ENCODE peak calls at places on chromosomes 4 and X, in five cellular contexts. One of them, this sample, is unnamed. For H3K4me1 and H3K9me3, the result is how much of the 10 kb centered on the place peaks cover.

GRCh38 chr4:61027939-61028338 is 172.2 kb upstream of the ADGRL3 start:
- DNase-seq in left lung: no peak
- DNase-seq in kidney: no peak
- DNase-seq in SK-N-SH: no peak
- DNase-seq in DND-41: no peak
- DNase-seq in this sample: no peak

GRCh38 chr4:176814770-176815169 is 22.0 kb upstream of the VEGFC start:
- DNase-seq in left lung: no peak
- DNase-seq in kidney: no peak
- DNase-seq in SK-N-SH: no peak
- DNase-seq in DND-41: no peak
- DNase-seq in this sample: no peak

GRCh38 chrX:133699023-133699728 is 283.9 kb upstream of the GPC4 start:
- DNase-seq in left lung: no peak
- DNase-seq in kidney: no peak
- DNase-seq in SK-N-SH: no peak
- DNase-seq in DND-41: no peak
- DNase-seq in this sample: no peak

GRCh38 chrX:2536974-2537373 is 36.2 kb upstream of the DHRSX start:
- DNase-seq in left lung: no peak
- DNase-seq in kidney: no peak
- DNase-seq in SK-N-SH: no peak
- DNase-seq in DND-41: no peak
- DNase-seq in this sample: no peak

GRCh38 chr4:24236532-24236931 is 346.7 kb upstream of the PPARGC1A start:
- DNase-seq in left lung: no peak
- DNase-seq in kidney: no peak
- DNase-seq in SK-N-SH: no peak
- DNase-seq in DND-41: no peak
- DNase-seq in this sample: no peak

GRCh38 chr4:121233982-121234381 is 69.9 kb upstream of the TNIP3 start:
- DNase-seq in left lung: no peak
- DNase-seq in kidney: no peak
- DNase-seq in SK-N-SH: no peak
- DNase-seq in DND-41: no peak
- DNase-seq in this sample: no peak

GRCh38 chr4:163372035-163372434 is 28.3 kb downstream of the NPY5R start:
- DNase-seq in left lung: no peak
- DNase-seq in kidney: no peak
- DNase-seq in SK-N-SH: no peak
- DNase-seq in DND-41: no peak
- DNase-seq in this sample: no peak

GRCh38 chr4:186591651-186592050 is 36.3 kb upstream of the MTNR1A start:
- DNase-seq in left lung: no peak
- DNase-seq in kidney: no peak
- DNase-seq in SK-N-SH: no peak
- DNase-seq in DND-41: no peak
- DNase-seq in this sample: no peak

GRCh38 chr4:68963389-68963788 is 11.8 kb upstream of the UGT2A3 start:
- DNase-seq in left lung: no peak
- DNase-seq in kidney: no peak
- DNase-seq in SK-N-SH: no peak
- DNase-seq in DND-41: no peak
- DNase-seq in this sample: no peak

GRCh38 chr4:139167774-139168444 is 9.1 kb downstream of the ELF2 start:
- DNase-seq in left lung: no peak
- DNase-seq in kidney: no peak
- DNase-seq in SK-N-SH: peak
- DNase-seq in DND-41: no peak
- DNase-seq in this sample: no peak

GRCh38 chr4:83241132-83241531 is 43.5 kb downstream of the COQ2 start:
- DNase-seq in left lung: no peak
- DNase-seq in kidney: no peak
- DNase-seq in SK-N-SH: no peak
- DNase-seq in DND-41: no peak
- DNase-seq in this sample: no peak

GRCh38 chr4:2866891-2867290 is 23.2 kb downstream of the ADD1 start:
- DNase-seq in left lung: no peak
- DNase-seq in kidney: no peak
- DNase-seq in SK-N-SH: no peak
- DNase-seq in DND-41: no peak
- DNase-seq in this sample: no peak

GRCh38 chrX:10486373-10486772 is 134.0 kb downstream of the MID1 start:
- DNase-seq in left lung: no peak
- DNase-seq in kidney: no peak
- DNase-seq in SK-N-SH: no peak
- DNase-seq in DND-41: no peak
- DNase-seq in this sample: no peak

GRCh38 chrX:40130207-40130606 is 32.4 kb upstream of the BCOR start:
- DNase-seq in left lung: no peak
- DNase-seq in kidney: no peak
- DNase-seq in SK-N-SH: no peak
- DNase-seq in DND-41: no peak
- DNase-seq in this sample: no peak

GRCh38 chr4:141275834-141276233 is 55.1 kb downstream of the ZNF330 start:
- DNase-seq in left lung: no peak
- DNase-seq in kidney: no peak
- DNase-seq in SK-N-SH: no peak
- DNase-seq in DND-41: no peak
- DNase-seq in this sample: no peak

GRCh38 chr4:112881842-112882241 is 167.6 kb upstream of the ANK2 start:
- DNase-seq in left lung: no peak
- DNase-seq in kidney: no peak
- DNase-seq in SK-N-SH: no peak
- DNase-seq in DND-41: no peak
- DNase-seq in this sample: no peak

GRCh38 chr4:95181446-95182306 is 367.1 kb downstream of the UNC5C start:
- DNase-seq in left lung: no peak
- DNase-seq in kidney: no peak
- DNase-seq in SK-N-SH: peak
- DNase-seq in DND-41: no peak
- DNase-seq in this sample: no peak

GRCh38 chr4:93897559-93897958 is 69.0 kb downstream of the ATOH1 start:
- DNase-seq in left lung: no peak
- DNase-seq in kidney: no peak
- DNase-seq in SK-N-SH: peak
- DNase-seq in DND-41: no peak
- DNase-seq in this sample: no peak

GRCh38 chr4:48334236-48334635 is 7.1 kb upstream of the SLAIN2 start:
- DNase-seq in left lung: no peak
- DNase-seq in kidney: no peak
- DNase-seq in SK-N-SH: no peak
- DNase-seq in DND-41: no peak
- DNase-seq in this sample: no peak

GRCh38 chrX:119880552-119881437 is 9.2 kb downstream of the NDUFA1 start:
- DNase-seq in left lung: no peak
- DNase-seq in kidney: no peak
- DNase-seq in SK-N-SH: peak
- DNase-seq in DND-41: peak
- DNase-seq in this sample: no peak

GRCh38 chr4:76953956-76954355 is 4.4 kb downstream of the SEPTIN11 start:
- DNase-seq in left lung: no peak
- DNase-seq in kidney: no peak
- DNase-seq in SK-N-SH: no peak
- DNase-seq in DND-41: no peak
- DNase-seq in this sample: no peak

GRCh38 chr4:121308328-121308663 is 72.5 kb downstream of the QRFPR start:
- DNase-seq in left lung: no peak
- DNase-seq in kidney: no peak
- DNase-seq in SK-N-SH: no peak
- DNase-seq in DND-41: peak
- DNase-seq in this sample: no peak

GRCh38 chr4:145132521-145133098 is 34.5 kb downstream of the ABCE1 start:
- DNase-seq in left lung: no peak
- DNase-seq in kidney: no peak
- DNase-seq in SK-N-SH: no peak
- DNase-seq in DND-41: no peak
- DNase-seq in this sample: no peak

GRCh38 chr4:157838366-157838765 is 334.5 kb downstream of the GASK1B start:
- DNase-seq in left lung: no peak
- DNase-seq in kidney: no peak
- DNase-seq in SK-N-SH: no peak
- DNase-seq in DND-41: no peak
- DNase-seq in this sample: no peak

GRCh38 chrX:19964017-19964710 is 26.7 kb downstream of the BCLAF3 start:
- DNase-seq in left lung: no peak
- DNase-seq in kidney: no peak
- DNase-seq in SK-N-SH: no peak
- DNase-seq in DND-41: no peak
- DNase-seq in this sample: no peak

GRCh38 chr4:123569541-123569940 is 172.9 kb downstream of the SPRY1 start:
- DNase-seq in left lung: no peak
- DNase-seq in kidney: no peak
- DNase-seq in SK-N-SH: no peak
- DNase-seq in DND-41: no peak
- DNase-seq in this sample: no peak

GRCh38 chr4:135382280-135382679 is 1180.7 kb upstream of the PABPC4L start:
- DNase-seq in left lung: no peak
- DNase-seq in kidney: no peak
- DNase-seq in SK-N-SH: no peak
- DNase-seq in DND-41: no peak
- DNase-seq in this sample: no peak
- H3K4me1 ChIP-seq in left lung: under half
- H3K4me1 ChIP-seq in kidney: under half
- H3K4me1 ChIP-seq in SK-N-SH: under half
- H3K4me1 ChIP-seq in DND-41: under half
- H3K4me1 ChIP-seq in this sample: under half

DNA sequence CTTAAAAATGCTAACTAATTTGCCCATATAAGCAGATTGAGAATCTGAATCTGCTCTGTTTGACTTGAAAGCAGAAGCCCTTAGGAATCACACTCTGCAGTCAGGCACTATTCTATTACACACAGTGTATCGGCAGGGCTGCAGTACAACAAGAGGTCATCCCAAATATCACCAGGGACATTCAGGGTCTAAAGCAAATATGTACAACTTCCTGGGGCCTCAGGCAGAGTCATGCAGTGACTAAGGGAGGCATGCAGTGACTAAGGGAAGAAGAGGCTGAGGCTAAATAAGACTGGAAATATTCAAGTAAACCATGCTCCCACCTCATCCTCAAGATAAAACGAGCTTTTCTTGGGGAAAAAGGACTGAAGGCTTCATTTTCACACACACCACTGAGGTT is 20.9 kb downstream of the MAPK10 start:
- DNase-seq in left lung: no peak
- DNase-seq in kidney: no peak
- DNase-seq in SK-N-SH: no peak
- DNase-seq in DND-41: no peak
- DNase-seq in this sample: peak
- H3K9me3 ChIP-seq in left lung: under half
- H3K9me3 ChIP-seq in kidney: under half
- H3K9me3 ChIP-seq in SK-N-SH: under half
- H3K9me3 ChIP-seq in DND-41: under half
- H3K9me3 ChIP-seq in this sample: under half

GRCh38 chr4:38320833-38321232 is 343.2 kb upstream of the KLF3 start:
- DNase-seq in left lung: no peak
- DNase-seq in kidney: no peak
- DNase-seq in SK-N-SH: no peak
- DNase-seq in DND-41: no peak
- DNase-seq in this sample: no peak

GRCh38 chr4:38317238-38317637 is 346.8 kb upstream of the KLF3 start:
- DNase-seq in left lung: no peak
- DNase-seq in kidney: no peak
- DNase-seq in SK-N-SH: no peak
- DNase-seq in DND-41: no peak
- DNase-seq in this sample: no peak

GRCh38 chr4:38319456-38320348 is 344.3 kb upstream of the KLF3 start:
- DNase-seq in left lung: peak
- DNase-seq in kidney: peak
- DNase-seq in SK-N-SH: peak
- DNase-seq in DND-41: peak
- DNase-seq in this sample: peak

GRCh38 chr4:38320349-38320707 is 343.7 kb upstream of the KLF3 start:
- DNase-seq in left lung: no peak
- DNase-seq in kidney: no peak
- DNase-seq in SK-N-SH: no peak
- DNase-seq in DND-41: no peak
- DNase-seq in this sample: no peak

DNA sequence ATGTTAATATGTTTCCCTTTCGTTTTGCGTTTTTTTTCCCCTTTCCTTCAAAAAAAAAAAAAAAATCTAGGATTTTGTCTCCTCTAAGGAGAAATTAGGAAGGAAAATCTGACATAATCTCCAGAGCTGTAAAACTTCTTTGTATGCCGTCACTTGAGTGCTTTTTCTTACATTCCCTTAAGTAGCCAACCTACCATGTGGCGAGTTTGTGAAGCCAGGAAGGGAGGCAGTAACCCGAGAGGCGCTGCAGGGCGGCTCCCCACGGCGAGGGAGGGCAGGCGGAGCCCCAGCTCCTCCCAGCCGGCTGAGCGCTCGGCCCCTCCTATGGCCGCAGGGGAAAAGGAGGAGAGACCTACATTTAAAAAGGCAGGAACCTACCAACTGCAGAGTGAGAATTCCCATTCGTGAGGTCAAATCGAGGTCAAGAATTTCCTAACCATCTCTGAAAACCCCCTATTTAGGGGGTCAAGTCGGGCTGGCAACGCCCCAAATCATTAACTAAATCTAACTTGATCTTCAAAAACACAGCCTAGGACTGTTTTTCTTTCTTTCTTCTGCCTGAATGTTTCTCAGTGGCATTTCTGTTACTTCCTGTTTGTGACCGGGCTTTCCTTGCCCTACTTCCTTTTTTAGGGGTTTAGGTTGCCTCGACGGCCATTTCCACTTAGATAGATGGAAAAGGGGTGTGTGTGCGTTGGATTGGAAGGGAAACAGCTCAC is 345.1 kb upstream of the KLF3 start:
- DNase-seq in left lung: peak
- DNase-seq in kidney: peak
- DNase-seq in SK-N-SH: peak
- DNase-seq in DND-41: peak
- DNase-seq in this sample: peak
- TF ChIP-seq CTCF in left lung: no peak
- TF ChIP-seq CTCF in kidney: no peak
- TF ChIP-seq CTCF in SK-N-SH: no peak
- TF ChIP-seq CTCF in DND-41: no peak
- TF ChIP-seq CTCF in this sample: no peak

GRCh38 chr4:53917719-53918118 is 146.7 kb downstream of the CHIC2 start:
- DNase-seq in left lung: no peak
- DNase-seq in kidney: no peak
- DNase-seq in SK-N-SH: no peak
- DNase-seq in DND-41: no peak
- DNase-seq in this sample: no peak
- H3K4me1 ChIP-seq in left lung: under half
- H3K4me1 ChIP-seq in kidney: under half
- H3K4me1 ChIP-seq in SK-N-SH: under half
- H3K4me1 ChIP-seq in DND-41: under half
- H3K4me1 ChIP-seq in this sample: under half

DNA sequence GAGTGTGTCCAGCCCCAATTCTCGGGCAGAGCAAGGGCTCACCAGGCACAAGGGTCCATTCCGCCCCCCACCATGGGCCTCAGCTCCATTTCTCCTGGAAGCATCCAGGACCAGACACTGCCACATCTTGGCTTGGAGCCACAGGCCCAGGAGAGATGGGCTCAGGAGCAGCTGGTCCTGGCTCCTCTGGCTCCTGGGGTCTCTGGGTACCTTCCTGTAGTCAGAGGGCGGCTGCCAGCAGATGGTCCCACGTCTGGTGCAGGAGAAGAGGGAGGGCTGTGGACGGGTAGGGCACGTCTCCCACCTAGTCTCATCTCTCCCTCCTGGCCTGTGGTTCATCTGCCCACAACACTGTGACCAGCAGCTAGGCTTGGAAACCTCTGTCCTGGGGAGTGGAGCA is 8.0 kb downstream of the ATP2B3 start:
- DNase-seq in left lung: no peak
- DNase-seq in kidney: no peak
- DNase-seq in SK-N-SH: peak
- DNase-seq in DND-41: no peak
- DNase-seq in this sample: no peak
- H3K9me3 ChIP-seq in left lung: under half
- H3K9me3 ChIP-seq in kidney: under half
- H3K9me3 ChIP-seq in SK-N-SH: under half
- H3K9me3 ChIP-seq in DND-41: under half
- H3K9me3 ChIP-seq in this sample: under half